ENCODE peak calls at places on chromosomes 4 and X, in six cellular contexts. W is stomach; L is kidney glomerular epithelial cell; F is EL; Z is activated gamma-delta T cell treated with Interleukin-2 at 50 U/mL for 16 hours; U is naive thymus-derived CD8-positive, alpha-beta T cell. K is an unnamed sample.

GRCh38 chr4:133555671-133556070 is 406.6 kb downstream of the PCDH10 start:
- DNase-seq in W (no peak), L (no peak), F (peak), Z (no peak), U (no peak), K (no peak)

GRCh38 chr4:87038837-87039715 is 104.3 kb downstream of the AFF1 start:
- DNase-seq in W (peak), L (peak), F (peak), Z (no peak), U (no peak), K (no peak)

GRCh38 chr4:56253631-56254241 is 133.6 kb downstream of the AASDH start:
- DNase-seq in W (no peak), L (no peak), F (no peak), Z (no peak), U (no peak), K (no peak)

GRCh38 chrX:65871671-65872311 is 168.1 kb downstream of the VSIG4 start:
- DNase-seq in W (no peak), L (no peak), F (no peak), Z (no peak), U (no peak), K (no peak)

GRCh38 chrX:123648028-123648810 is 84.6 kb downstream of the THOC2 start:
- DNase-seq in W (peak), L (peak), F (peak), Z (no peak), U (peak), K (no peak)

GRCh38 chr4:20944961-20945360 is 244.7 kb downstream of the PACRGL start:
- DNase-seq in W (no peak), L (no peak), F (no peak), Z (no peak), U (no peak), K (no peak)

GRCh38 chrX:154717824-154718223 is 33.1 kb downstream of the GAB3 start:
- DNase-seq in W (no peak), L (no peak), F (peak), Z (peak), U (peak), K (no peak)

GRCh38 chrX:12825801-12826200 is 34.6 kb downstream of the PRPS2 start:
- DNase-seq in W (no peak), L (peak), F (peak), Z (no peak), U (no peak), K (no peak)

GRCh38 chr4:108247511-108248088 is 78.9 kb upstream of the LEF1 start:
- DNase-seq in W (no peak), L (no peak), F (no peak), Z (no peak), U (no peak), K (no peak)

GRCh38 chr4:101066586-101066985 is 280.7 kb downstream of the PPP3CA start:
- DNase-seq in W (no peak), L (no peak), F (no peak), Z (no peak), U (no peak), K (no peak)

GRCh38 chr4:127049506-127049905 is 583.3 kb upstream of the INTU start:
- DNase-seq in W (no peak), L (peak), F (no peak), Z (no peak), U (no peak), K (no peak)

GRCh38 chr4:94507708-94508107 is 56.0 kb downstream of the PDLIM5 start:
- DNase-seq in W (no peak), L (peak), F (peak), Z (no peak), U (no peak), K (no peak)

GRCh38 chr4:99863-100262 is 24.4 kb upstream of the ZNF718 start:
- DNase-seq in W (no peak), L (no peak), F (no peak), Z (no peak), U (no peak), K (no peak)

GRCh38 chr4:7112656-7113055 is 44.8 kb upstream of the GRPEL1 start:
- DNase-seq in W (no peak), L (no peak), F (no peak), Z (no peak), U (no peak), K (no peak)

GRCh38 chr4:92455329-92455839 is 151.6 kb downstream of the GRID2 start:
- DNase-seq in W (no peak), L (no peak), F (no peak), Z (no peak), U (no peak), K (no peak)

GRCh38 chrX:35562395-35562794 is 235.7 kb upstream of the MAGEB16 start:
- DNase-seq in W (no peak), L (no peak), F (no peak), Z (no peak), U (no peak), K (no peak)

GRCh38 chr4:5808081-5808741 is 84.7 kb downstream of the CRMP1 start:
- DNase-seq in W (no peak), L (no peak), F (peak), Z (no peak), U (no peak), K (no peak)

GRCh38 chrX:117038918-117039440 is 576.2 kb upstream of the CT83 start:
- DNase-seq in W (no peak), L (no peak), F (no peak), Z (no peak), U (no peak), K (no peak)

GRCh38 chr4:145326491-145326890 is 146.1 kb upstream of the OTUD4 start:
- DNase-seq in W (no peak), L (no peak), F (no peak), Z (no peak), U (no peak), K (no peak)

GRCh38 chr4:149371021-149371420 is 444.6 kb downstream of the IQCM start:
- DNase-seq in W (no peak), L (peak), F (peak), Z (no peak), U (no peak), K (no peak)

GRCh38 chrX:43706786-43707185 is 50.7 kb downstream of the MAOA start:
- DNase-seq in W (no peak), L (no peak), F (peak), Z (no peak), U (no peak), K (no peak)

GRCh38 chr4:8199594-8200301 is 658 bp downstream of the SH3TC1 start:
- DNase-seq in W (peak), L (no peak), F (no peak), Z (no peak), U (no peak), K (peak)

GRCh38 chrX:47562615-47563243 is 1.7 kb downstream of the ARAF start:
- DNase-seq in W (no peak), L (no peak), F (peak), Z (no peak), U (no peak), K (no peak)

GRCh38 chrX:3268804-3269203 is 77.6 kb downstream of the MXRA5 start:
- DNase-seq in W (no peak), L (no peak), F (peak), Z (no peak), U (no peak), K (no peak)

GRCh38 chr4:140052050-140052449 is 101.9 kb downstream of the MAML3 start:
- DNase-seq in W (peak), L (no peak), F (peak), Z (peak), U (no peak), K (no peak)

GRCh38 chr4:116055857-116056827 is 942.7 kb upstream of the NDST4 start:
- DNase-seq in W (no peak), L (no peak), F (no peak), Z (no peak), U (no peak), K (no peak)

GRCh38 chr4:1055721-1056590 is 44.5 kb downstream of the FGFRL1 start:
- DNase-seq in W (peak), L (no peak), F (no peak), Z (peak), U (peak), K (peak)

GRCh38 chr4:141807073-141807472 is 170.7 kb downstream of the IL15 start:
- DNase-seq in W (no peak), L (no peak), F (peak), Z (no peak), U (no peak), K (no peak)

GRCh38 chr4:21991050-21991449 is 42.5 kb upstream of the KCNIP4 start:
- DNase-seq in W (no peak), L (no peak), F (peak), Z (no peak), U (no peak), K (no peak)

GRCh38 chr4:146029939-146030710 is 91.5 kb upstream of the ZNF827 start:
- DNase-seq in W (peak), L (no peak), F (no peak), Z (no peak), U (no peak), K (no peak)

GRCh38 chrX:40530471-40530870 is 50.3 kb upstream of the ATP6AP2 start:
- DNase-seq in W (no peak), L (no peak), F (no peak), Z (no peak), U (no peak), K (no peak)

K was measured in stimulated activated effector memory CD8-positive, alpha-beta T cell treated with anti-CD3 and anti-CD28 coated beads, Interleukin-12 subunit alpha, Interleukin-12 subunit beta, amount 100 ng/mL, for 72 hours.